ENCODE peak calls at places on chromosomes 1 and 21, in six cellular contexts. A is putamen; B is SJSA1; G is amniotic epithelial cell; T is stimulated activated CD4-positive, alpha-beta T cell treated with anti-CD3 and anti-CD28 coated beads, TNF-alpha, amount 100 ng/mL, for 1 hour; C is HS-5. R is an unnamed sample.

GRCh38 chr1:181089777-181090505 is 1.4 kb downstream of the IER5 start:
- DNase-seq in A (no peak), B (peak; percentile 60), G (peak; percentile 77), T (peak; percentile 61), C (no peak), R (peak; percentile 64)

GRCh38 chr1:28594661-28595411 is 2.8 kb downstream of the RAB42 start:
- DNase-seq in A (no peak), B (no peak), G (no peak), T (no peak), C (no peak), R (no peak)

GRCh38 chr1:157852476-157852875 is 10.9 kb upstream of the CD5L start:
- DNase-seq in A (no peak), B (no peak), G (peak; percentile 80), T (no peak), C (peak; percentile 55), R (peak; percentile 25)

GRCh38 chr21:34952701-34953100 is 96.4 kb downstream of the RUNX1 start:
- DNase-seq in A (no peak), B (no peak), G (peak; percentile 37), T (no peak), C (no peak), R (peak; percentile 19)

GRCh38 chr1:90721210-90722194 is 4.4 kb upstream of the BARHL2 start:
- DNase-seq in A (peak; percentile 35), B (no peak), G (peak; percentile 45), T (no peak), C (peak; percentile 38), R (peak; percentile 71)

GRCh38 chr1:27556781-27557595 is 47.0 kb downstream of the AHDC1 start:
- DNase-seq in A (peak; percentile 78), B (peak; percentile 97), G (peak; percentile 93), T (peak; percentile 62), C (peak; percentile 81), R (peak; percentile 88)

GRCh38 chr1:114467491-114467890 is 43.5 kb downstream of the TRIM33 start:
- DNase-seq in A (no peak), B (no peak), G (no peak), T (no peak), C (no peak), R (no peak)

GRCh38 chr1:47388548-47389238 is 27.4 kb upstream of the FOXE3 start:
- DNase-seq in A (peak; percentile 12), B (peak; percentile 76), G (peak; percentile 45), T (peak; percentile 21), C (peak; percentile 15), R (peak; percentile 81)

GRCh38 chr1:237717121-237717520 is 173.6 kb downstream of the ZP4 start:
- DNase-seq in A (no peak), B (no peak), G (no peak), T (no peak), C (no peak), R (peak; percentile 9)

GRCh38 chr1:69836961-69837636 is 269.4 kb downstream of the LRRC7 start:
- DNase-seq in A (no peak), B (no peak), G (no peak), T (no peak), C (peak; percentile 33), R (no peak)

GRCh38 chr1:67853704-67854103 is 20.4 kb upstream of the GNG12 start:
- DNase-seq in A (no peak), B (peak; percentile 84), G (peak; percentile 83), T (no peak), C (peak; percentile 35), R (peak; percentile 83)

GRCh38 chr1:192130175-192130574 is 28.1 kb upstream of the RGS18 start:
- DNase-seq in A (no peak), B (no peak), G (no peak), T (no peak), C (no peak), R (no peak)

GRCh38 chr21:26826801-26827200 is 18.4 kb downstream of the ADAMTS1 start:
- DNase-seq in A (no peak), B (no peak), G (peak; percentile 74), T (no peak), C (no peak), R (no peak)

GRCh38 chr1:22563671-22564612 is 653 bp downstream of the EPHA8 start:
- DNase-seq in A (no peak), B (no peak), G (no peak), T (no peak), C (no peak), R (no peak)

GRCh38 chr1:230167419-230167852 is 100.4 kb downstream of the GALNT2 start:
- DNase-seq in A (no peak), B (no peak), G (peak; percentile 74), T (no peak), C (no peak), R (peak; percentile 57)

GRCh38 chr21:26554365-26554764 is 18.7 kb downstream of the CYYR1 start:
- DNase-seq in A (no peak), B (no peak), G (no peak), T (no peak), C (no peak), R (no peak)

GRCh38 chr1:206507395-206508129 is at the start of gene RASSF5:
- DNase-seq in A (peak; percentile 28), B (peak; percentile 83), G (peak; percentile 26), T (peak; percentile 72), C (no peak), R (peak; percentile 84)

GRCh38 chr1:90925928-90926869 is 95.6 kb downstream of the ZNF644 start:
- DNase-seq in A (no peak), B (no peak), G (peak; percentile 98), T (no peak), C (peak; percentile 41), R (peak; percentile 23)

GRCh38 chr1:245859510-245860114 is 647.5 kb downstream of the SMYD3 start:
- DNase-seq in A (no peak), B (no peak), G (no peak), T (no peak), C (no peak), R (no peak)

GRCh38 chr1:45508295-45509151 is 8.4 kb downstream of the MMACHC start:
- DNase-seq in A (no peak), B (no peak), G (no peak), T (no peak), C (no peak), R (no peak)

GRCh38 chr1:55007626-55008025 is 8.9 kb downstream of the BSND start:
- DNase-seq in A (no peak), B (no peak), G (peak; percentile 37), T (no peak), C (peak; percentile 67), R (no peak)

GRCh38 chr1:215665212-215665611 is 98.1 kb downstream of the KCTD3 start:
- DNase-seq in A (peak; percentile 3), B (peak; percentile 49), G (peak; percentile 77), T (no peak), C (no peak), R (no peak)

GRCh38 chr1:230495891-230496385 is 69.8 kb upstream of the PGBD5 start:
- DNase-seq in A (no peak), B (no peak), G (no peak), T (no peak), C (no peak), R (no peak)

GRCh38 chr1:6831368-6831767 is 46.1 kb downstream of the CAMTA1 start:
- DNase-seq in A (no peak), B (no peak), G (no peak), T (no peak), C (no peak), R (no peak)

GRCh38 chr1:234281826-234282489 is 91.3 kb upstream of the COA6 start:
- DNase-seq in A (peak; percentile 30), B (no peak), G (no peak), T (no peak), C (no peak), R (no peak)

GRCh38 chr1:172902861-172903381 is 147.8 kb downstream of the TNFSF18 start:
- DNase-seq in A (no peak), B (no peak), G (peak; percentile 79), T (no peak), C (peak; percentile 75), R (no peak)

R was measured in Calu3.